ENCODE peak calls at places on chromosome 13, in seven cellular contexts. W, Z, L, K, G, Q and J are unnamed samples.
A peak's percentile ranks its signal among the peaks of the same experiment; 100 is the strongest.

GRCh38 chr13:22107549-22107948 is 436.7 kb downstream of the FGF9 start:
- DNase-seq in W (no peak), Z (no peak), L (no peak), K (no peak), G (no peak), Q (no peak), J (no peak)

GRCh38 chr13:31697290-31697689 is 42.0 kb upstream of the RXFP2 start:
- DNase-seq in W (no peak), Z (peak; percentile 60), L (no peak), K (no peak), G (no peak), Q (no peak), J (no peak)

GRCh38 chr13:50826035-50826434 is 17.5 kb downstream of the DLEU7 start:
- DNase-seq in W (no peak), Z (no peak), L (no peak), K (no peak), G (no peak), Q (no peak), J (no peak)

GRCh38 chr13:73610799-73611592 is 523.2 kb downstream of the KLF12 start:
- DNase-seq in W (no peak), Z (no peak), L (no peak), K (no peak), G (no peak), Q (no peak), J (no peak)

GRCh38 chr13:48159436-48160225 is 64.7 kb upstream of the MED4 start:
- DNase-seq in W (no peak), Z (peak; percentile 30), L (no peak), K (no peak), G (no peak), Q (no peak), J (no peak)

GRCh38 chr13:108959254-108959653 is 329.8 kb downstream of the MYO16 start:
- DNase-seq in W (no peak), Z (no peak), L (no peak), K (no peak), G (no peak), Q (no peak), J (no peak)

GRCh38 chr13:29845440-29846056 is 4.9 kb downstream of the UBL3 start:
- DNase-seq in W (no peak), Z (no peak), L (no peak), K (no peak), G (no peak), Q (no peak), J (no peak)

GRCh38 chr13:111184685-111185401 is 69.7 kb downstream of the ARHGEF7 start:
- DNase-seq in W (peak; percentile 74), Z (no peak), L (no peak), K (no peak), G (no peak), Q (no peak), J (no peak)

GRCh38 chr13:73303858-73304257 is 245.1 kb downstream of the KLF5 start:
- DNase-seq in W (no peak), Z (peak; percentile 40), L (no peak), K (no peak), G (peak; percentile 29), Q (no peak), J (no peak)

GRCh38 chr13:63696055-63696454 is 2280.4 kb upstream of the PCDH20 start:
- DNase-seq in W (no peak), Z (peak; percentile 56), L (no peak), K (no peak), G (peak; percentile 27), Q (no peak), J (no peak)

GRCh38 chr13:113904411-113904810 is 40.5 kb upstream of the GAS6 start:
- DNase-seq in W (no peak), Z (peak; percentile 60), L (no peak), K (no peak), G (no peak), Q (no peak), J (peak; percentile 82)

GRCh38 chr13:87887459-87888123 is 216.4 kb downstream of the SLITRK5 start:
- DNase-seq in W (no peak), Z (no peak), L (no peak), K (no peak), G (no peak), Q (no peak), J (no peak)

GRCh38 chr13:29583073-29583785 is 12.3 kb downstream of the SLC7A1 start:
- DNase-seq in W (no peak), Z (peak; percentile 90), L (no peak), K (no peak), G (peak; percentile 25), Q (no peak), J (no peak)

GRCh38 chr13:73274147-73274546 is 215.3 kb downstream of the KLF5 start:
- DNase-seq in W (no peak), Z (peak; percentile 69), L (no peak), K (no peak), G (no peak), Q (no peak), J (no peak)

GRCh38 chr13:113726961-113727411 is 32.0 kb upstream of the TMEM255B start:
- DNase-seq in W (no peak), Z (peak; percentile 27), L (no peak), K (no peak), G (no peak), Q (no peak), J (no peak)

GRCh38 chr13:23766199-23766771 is 122.9 kb downstream of the MIPEP start:
- DNase-seq in W (no peak), Z (no peak), L (no peak), K (no peak), G (no peak), Q (no peak), J (no peak)

GRCh38 chr13:91291078-91291477 is 56.4 kb upstream of the MIR17HG start:
- DNase-seq in W (no peak), Z (no peak), L (no peak), K (no peak), G (no peak), Q (no peak), J (no peak)

GRCh38 chr13:113083022-113083373 is 22.6 kb upstream of the F7 start:
- DNase-seq in W (peak; percentile 11), Z (no peak), L (no peak), K (no peak), G (no peak), Q (no peak), J (no peak)

GRCh38 chr13:50214514-50214913 is 199.3 kb downstream of the KCNRG start:
- DNase-seq in W (no peak), Z (no peak), L (no peak), K (no peak), G (no peak), Q (no peak), J (no peak)

GRCh38 chr13:47251771-47252170 is 354.9 kb upstream of the HTR2A start:
- DNase-seq in W (no peak), Z (no peak), L (no peak), K (no peak), G (no peak), Q (no peak), J (no peak)

GRCh38 chr13:111429064-111429558 is 108.7 kb downstream of the TEX29 start:
- DNase-seq in W (peak; percentile 61), Z (peak; percentile 37), L (no peak), K (no peak), G (no peak), Q (no peak), J (no peak)

GRCh38 chr13:111659236-111659635 is 338.8 kb downstream of the TEX29 start:
- DNase-seq in W (no peak), Z (no peak), L (no peak), K (no peak), G (no peak), Q (no peak), J (no peak)

GRCh38 chr13:99949657-99950413 is 21.7 kb downstream of the ZIC5 start:
- DNase-seq in W (no peak), Z (no peak), L (no peak), K (no peak), G (no peak), Q (no peak), J (no peak)

GRCh38 chr13:44437356-44438233 is 64.0 kb downstream of the SERP2 start:
- DNase-seq in W (no peak), Z (peak; percentile 56), L (no peak), K (no peak), G (no peak), Q (no peak), J (no peak)

GRCh38 chr13:25928941-25929505 is 122.8 kb downstream of the SHISA2 start:
- DNase-seq in W (no peak), Z (no peak), L (no peak), K (no peak), G (no peak), Q (no peak), J (no peak)

GRCh38 chr13:99308481-99309087 is 1.4 kb upstream of the GPR183 start:
- DNase-seq in W (no peak), Z (peak; percentile 71), L (no peak), K (no peak), G (no peak), Q (no peak), J (no peak)

GRCh38 chr13:88005188-88005587 is 334.0 kb downstream of the SLITRK5 start:
- DNase-seq in W (no peak), Z (peak; percentile 1), L (no peak), K (no peak), G (no peak), Q (no peak), J (no peak)